ENCODE peak calls at places on chromosomes 5 and 9, in seven cellular contexts. B, V, N, S, C, Y and X are unnamed samples.

GRCh38 chr9:124562328-124562727 is 55.1 kb upstream of the NR5A1 start:
- DNase-seq in B (no peak), V (no peak), N (no peak), S (no peak), C (no peak), Y (no peak), X (no peak)

GRCh38 chr5:107217721-107218130 is 453.0 kb downstream of the EFNA5 start:
- DNase-seq in B (no peak), V (no peak), N (no peak), S (no peak), C (peak), Y (peak), X (no peak)

GRCh38 chr5:122187426-122187825 is 58.1 kb downstream of the ZNF474 start:
- DNase-seq in B (no peak), V (no peak), N (no peak), S (no peak), C (peak), Y (no peak), X (no peak)

GRCh38 chr5:37665272-37665671 is 174.6 kb downstream of the GDNF start:
- DNase-seq in B (no peak), V (peak), N (no peak), S (no peak), C (no peak), Y (no peak), X (no peak)

GRCh38 chr9:134825025-134825424 is 55.6 kb upstream of the FCN2 start:
- DNase-seq in B (no peak), V (no peak), N (no peak), S (no peak), C (no peak), Y (no peak), X (no peak)

GRCh38 chr5:138752341-138752950 is 779 bp upstream of the CTNNA1 start:
- DNase-seq in B (no peak), V (no peak), N (no peak), S (peak), C (peak), Y (no peak), X (no peak)

GRCh38 chr9:84851935-84852585 is 182.5 kb downstream of the NTRK2 start:
- DNase-seq in B (no peak), V (no peak), N (no peak), S (peak), C (peak), Y (no peak), X (no peak)

GRCh38 chr9:8799231-8800014 is 999.8 kb upstream of the DMAC1 start:
- DNase-seq in B (no peak), V (no peak), N (no peak), S (no peak), C (peak), Y (no peak), X (no peak)

GRCh38 chr5:16759147-16759800 is 142.5 kb upstream of the RETREG1 start:
- DNase-seq in B (no peak), V (no peak), N (no peak), S (no peak), C (peak), Y (no peak), X (no peak)

GRCh38 chr5:164868761-164869160 is 1363.3 kb downstream of the MAT2B start:
- DNase-seq in B (no peak), V (no peak), N (no peak), S (no peak), C (no peak), Y (no peak), X (no peak)

GRCh38 chr9:94613003-94613402 is 19.4 kb upstream of the FBP2 start:
- DNase-seq in B (no peak), V (no peak), N (no peak), S (no peak), C (no peak), Y (no peak), X (no peak)

GRCh38 chr5:169080352-169080938 is 220.5 kb downstream of the SLIT3 start:
- DNase-seq in B (no peak), V (no peak), N (no peak), S (no peak), C (no peak), Y (no peak), X (no peak)